ENCODE peak calls at places on chromosomes 7 and 10, in five cellular contexts. One of them, this sample, is unnamed.

GRCh38 chr7:73442222-73442902 is 8.8 kb downstream of the FZD9 start:
- DNase-seq in heart right ventricle: no peak
- DNase-seq in GM13977: no peak
- DNase-seq in cardiac fibroblast: no peak
- DNase-seq in tibial artery: peak
- DNase-seq in this sample: no peak

GRCh38 chr10:77016278-77016815 is 621.3 kb downstream of the KCNMA1 start:
- DNase-seq in heart right ventricle: no peak
- DNase-seq in GM13977: no peak
- DNase-seq in cardiac fibroblast: no peak
- DNase-seq in tibial artery: no peak
- DNase-seq in this sample: no peak

GRCh38 chr10:29472268-29473086 is 162.3 kb downstream of the SVIL start:
- DNase-seq in heart right ventricle: no peak
- DNase-seq in GM13977: no peak
- DNase-seq in cardiac fibroblast: no peak
- DNase-seq in tibial artery: no peak
- DNase-seq in this sample: no peak

GRCh38 chr10:48931188-48931587 is 8.5 kb downstream of the LRRC18 start:
- DNase-seq in heart right ventricle: no peak
- DNase-seq in GM13977: no peak
- DNase-seq in cardiac fibroblast: no peak
- DNase-seq in tibial artery: no peak
- DNase-seq in this sample: no peak

GRCh38 chr10:60731134-60731883 is 47.0 kb upstream of the CDK1 start:
- DNase-seq in heart right ventricle: no peak
- DNase-seq in GM13977: peak
- DNase-seq in cardiac fibroblast: no peak
- DNase-seq in tibial artery: no peak
- DNase-seq in this sample: no peak

GRCh38 chr7:47582748-47583740 is 1.1 kb upstream of the TNS3 start:
- DNase-seq in heart right ventricle: no peak
- DNase-seq in GM13977: no peak
- DNase-seq in cardiac fibroblast: no peak
- DNase-seq in tibial artery: peak
- DNase-seq in this sample: peak

GRCh38 chr7:43113622-43114450 is 1.4 kb downstream of the HECW1 start:
- DNase-seq in heart right ventricle: no peak
- DNase-seq in GM13977: no peak
- DNase-seq in cardiac fibroblast: no peak
- DNase-seq in tibial artery: no peak
- DNase-seq in this sample: no peak

GRCh38 chr10:120948889-120949382 is 97.8 kb downstream of the WDR11 start:
- DNase-seq in heart right ventricle: peak
- DNase-seq in GM13977: peak
- DNase-seq in cardiac fibroblast: peak
- DNase-seq in tibial artery: peak
- DNase-seq in this sample: peak

GRCh38 chr10:48634198-48634983 is 29.5 kb upstream of the ARHGAP22 start:
- DNase-seq in heart right ventricle: peak
- DNase-seq in GM13977: no peak
- DNase-seq in cardiac fibroblast: peak
- DNase-seq in tibial artery: peak
- DNase-seq in this sample: no peak

DNA sequence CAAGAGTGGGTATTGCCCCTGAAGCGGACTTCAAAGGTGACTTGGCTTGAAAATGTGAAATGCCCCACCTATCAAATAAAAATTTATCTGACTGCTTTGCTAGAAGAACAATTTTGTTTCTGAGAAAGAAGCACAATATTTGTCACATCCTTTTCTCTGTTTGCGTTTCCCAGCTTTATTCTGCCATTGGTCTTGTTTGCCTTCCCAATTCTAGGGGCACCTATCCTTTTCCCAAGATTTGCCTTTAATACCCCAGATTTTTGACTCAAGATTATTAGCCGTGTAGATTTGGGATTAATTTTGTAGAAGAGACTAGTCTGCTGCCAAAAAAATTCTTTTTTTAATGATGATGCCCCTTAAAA is 110.2 kb upstream of the LRGUK start:
- DNase-seq in heart right ventricle: no peak
- DNase-seq in GM13977: no peak
- DNase-seq in cardiac fibroblast: no peak
- DNase-seq in tibial artery: no peak
- DNase-seq in this sample: no peak
- TF ChIP-seq CTCF in heart right ventricle: no peak
- TF ChIP-seq CTCF in GM13977: no peak
- TF ChIP-seq CTCF in cardiac fibroblast: no peak
- TF ChIP-seq CTCF in tibial artery: no peak
- TF ChIP-seq CTCF in this sample: no peak

GRCh38 chr10:99799613-99800012 is 17.2 kb downstream of the ABCC2 start:
- DNase-seq in heart right ventricle: no peak
- DNase-seq in GM13977: no peak
- DNase-seq in cardiac fibroblast: no peak
- DNase-seq in tibial artery: no peak
- DNase-seq in this sample: no peak
- TF ChIP-seq CTCF in heart right ventricle: no peak
- TF ChIP-seq CTCF in GM13977: no peak
- TF ChIP-seq CTCF in cardiac fibroblast: no peak
- TF ChIP-seq CTCF in tibial artery: no peak
- TF ChIP-seq CTCF in this sample: no peak

GRCh38 chr10:111098679-111099437 is 22.0 kb downstream of the ADRA2A start:
- DNase-seq in heart right ventricle: no peak
- DNase-seq in GM13977: no peak
- DNase-seq in cardiac fibroblast: peak
- DNase-seq in tibial artery: no peak
- DNase-seq in this sample: no peak
- TF ChIP-seq CTCF in heart right ventricle: no peak
- TF ChIP-seq CTCF in GM13977: peak
- TF ChIP-seq CTCF in cardiac fibroblast: no peak
- TF ChIP-seq CTCF in tibial artery: no peak
- TF ChIP-seq CTCF in this sample: no peak

GRCh38 chr7:2403718-2404648 is 572 bp downstream of the CHST12 start:
- DNase-seq in heart right ventricle: no peak
- DNase-seq in GM13977: no peak
- DNase-seq in cardiac fibroblast: peak
- DNase-seq in tibial artery: peak
- DNase-seq in this sample: peak
- TF ChIP-seq CTCF in heart right ventricle: no peak
- TF ChIP-seq CTCF in GM13977: no peak
- TF ChIP-seq CTCF in cardiac fibroblast: peak
- TF ChIP-seq CTCF in tibial artery: peak
- TF ChIP-seq CTCF in this sample: no peak

GRCh38 chr10:786666-787512 is 97.4 kb upstream of the DIP2C start:
- DNase-seq in heart right ventricle: no peak
- DNase-seq in GM13977: no peak
- DNase-seq in cardiac fibroblast: no peak
- DNase-seq in tibial artery: no peak
- DNase-seq in this sample: no peak

GRCh38 chr10:782751-783648 is 93.5 kb upstream of the DIP2C start:
- DNase-seq in heart right ventricle: no peak
- DNase-seq in GM13977: peak
- DNase-seq in cardiac fibroblast: no peak
- DNase-seq in tibial artery: no peak
- DNase-seq in this sample: no peak

GRCh38 chr10:784377-784758 is 94.9 kb upstream of the DIP2C start:
- DNase-seq in heart right ventricle: no peak
- DNase-seq in GM13977: peak
- DNase-seq in cardiac fibroblast: no peak
- DNase-seq in tibial artery: no peak
- DNase-seq in this sample: no peak

GRCh38 chr10:785539-786214 is 96.2 kb upstream of the DIP2C start:
- DNase-seq in heart right ventricle: no peak
- DNase-seq in GM13977: peak
- DNase-seq in cardiac fibroblast: no peak
- DNase-seq in tibial artery: no peak
- DNase-seq in this sample: no peak

GRCh38 chr10:784759-785538 is 95.5 kb upstream of the DIP2C start:
- DNase-seq in heart right ventricle: peak
- DNase-seq in GM13977: peak
- DNase-seq in cardiac fibroblast: peak
- DNase-seq in tibial artery: peak
- DNase-seq in this sample: no peak
- TF ChIP-seq CTCF in heart right ventricle: no peak
- TF ChIP-seq CTCF in GM13977: no peak
- TF ChIP-seq CTCF in cardiac fibroblast: peak
- TF ChIP-seq CTCF in tibial artery: peak
- TF ChIP-seq CTCF in this sample: no peak

DNA sequence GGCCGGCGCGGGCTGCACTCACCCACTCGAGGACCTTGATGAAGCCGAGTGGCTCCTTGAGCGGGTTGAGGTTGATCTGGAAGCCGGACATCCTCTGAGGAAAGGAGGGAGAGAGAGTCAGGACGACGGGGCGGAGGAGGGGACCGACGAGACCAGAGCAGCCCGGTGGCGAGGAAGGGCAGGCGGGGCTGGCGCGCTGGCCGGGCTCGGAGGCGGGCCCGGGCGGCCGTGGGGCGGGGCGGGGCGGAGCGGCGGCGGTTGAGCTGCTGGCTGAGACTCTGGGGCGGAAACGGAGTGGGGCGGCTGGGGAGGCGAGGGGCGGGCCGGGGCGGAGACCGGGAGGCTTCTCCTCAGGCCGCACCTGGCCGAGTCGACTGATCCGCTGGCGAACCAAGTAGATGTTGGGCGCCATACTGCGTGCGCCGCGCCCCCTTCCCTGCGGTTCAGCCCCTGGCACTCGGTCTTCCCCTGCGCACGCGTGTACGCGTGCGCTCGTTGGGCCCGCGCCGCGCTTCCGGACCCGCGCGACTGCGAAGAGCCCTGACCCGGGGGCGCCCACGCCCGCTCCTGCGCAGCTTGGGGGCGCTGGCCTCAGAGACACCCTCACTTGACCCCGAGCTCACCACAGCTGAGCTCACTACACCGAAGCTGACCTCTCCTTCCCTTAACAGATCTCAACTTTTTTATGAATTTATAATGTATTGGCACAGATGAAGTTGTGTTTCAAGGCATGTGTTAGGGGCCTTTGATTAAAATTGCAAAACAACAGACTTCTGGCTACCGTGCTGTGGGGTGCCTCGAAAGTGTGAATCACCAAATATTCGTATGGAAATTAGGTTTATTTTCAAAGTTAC is at the start of gene SYPL1:
- DNase-seq in heart right ventricle: peak
- DNase-seq in GM13977: peak
- DNase-seq in cardiac fibroblast: peak
- DNase-seq in tibial artery: peak
- DNase-seq in this sample: peak
- TF ChIP-seq CTCF in heart right ventricle: no peak
- TF ChIP-seq CTCF in GM13977: peak
- TF ChIP-seq CTCF in cardiac fibroblast: no peak
- TF ChIP-seq CTCF in tibial artery: no peak
- TF ChIP-seq CTCF in this sample: peak

GRCh38 chr7:107564553-107565298 is 955 bp downstream of the DUS4L start:
- DNase-seq in heart right ventricle: no peak
- DNase-seq in GM13977: no peak
- DNase-seq in cardiac fibroblast: peak
- DNase-seq in tibial artery: no peak
- DNase-seq in this sample: no peak
- TF ChIP-seq CTCF in heart right ventricle: no peak
- TF ChIP-seq CTCF in GM13977: no peak
- TF ChIP-seq CTCF in cardiac fibroblast: no peak
- TF ChIP-seq CTCF in tibial artery: no peak
- TF ChIP-seq CTCF in this sample: no peak

DNA sequence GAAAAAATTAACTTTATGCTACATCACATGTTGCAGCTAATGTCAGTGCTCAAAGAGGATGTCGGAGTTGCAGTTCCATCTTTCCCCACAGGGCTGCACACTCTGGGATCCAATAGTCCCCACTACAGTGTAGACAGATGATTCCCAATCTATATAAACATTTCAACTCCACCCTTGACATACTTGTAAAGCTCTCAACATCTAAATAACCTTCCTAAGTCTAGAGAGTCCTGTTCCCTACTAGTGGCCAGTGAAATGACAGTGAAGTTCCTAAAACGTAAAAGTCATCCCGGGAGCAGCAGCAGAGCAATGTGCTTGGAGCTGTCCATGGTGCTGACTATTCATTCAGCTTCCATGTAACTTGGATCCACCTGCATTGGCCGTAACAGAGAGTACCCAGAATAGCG is 145.1 kb downstream of the GRM8 start:
- DNase-seq in heart right ventricle: peak
- DNase-seq in GM13977: peak
- DNase-seq in cardiac fibroblast: peak
- DNase-seq in tibial artery: no peak
- DNase-seq in this sample: no peak
- TF ChIP-seq CTCF in heart right ventricle: peak
- TF ChIP-seq CTCF in GM13977: peak
- TF ChIP-seq CTCF in cardiac fibroblast: peak
- TF ChIP-seq CTCF in tibial artery: no peak
- TF ChIP-seq CTCF in this sample: no peak

GRCh38 chr10:23657677-23658076 is 218.8 kb downstream of the OTUD1 start:
- DNase-seq in heart right ventricle: no peak
- DNase-seq in GM13977: no peak
- DNase-seq in cardiac fibroblast: no peak
- DNase-seq in tibial artery: no peak
- DNase-seq in this sample: no peak

DNA sequence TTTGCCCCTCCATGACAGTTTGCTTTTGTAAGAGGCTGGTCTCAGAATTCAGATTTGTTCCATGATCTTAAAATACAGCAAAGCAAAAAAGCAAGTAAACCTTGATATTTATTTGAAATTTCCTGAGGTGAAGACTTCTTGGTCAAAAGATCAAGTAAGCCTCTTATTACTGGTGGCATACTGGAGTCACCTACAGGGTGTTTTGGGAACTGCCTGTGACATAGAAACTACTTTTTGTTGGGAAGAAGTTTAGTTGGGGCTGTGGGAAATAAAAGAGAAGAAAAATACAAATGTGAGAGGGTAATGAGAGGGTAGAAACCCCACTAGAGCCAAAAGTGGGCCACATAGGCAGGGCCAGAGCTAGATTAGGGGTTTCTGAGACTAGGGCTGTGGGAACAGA is 217.9 kb downstream of the OTUD1 start:
- DNase-seq in heart right ventricle: no peak
- DNase-seq in GM13977: no peak
- DNase-seq in cardiac fibroblast: peak
- DNase-seq in tibial artery: no peak
- DNase-seq in this sample: no peak
- TF ChIP-seq CTCF in heart right ventricle: peak
- TF ChIP-seq CTCF in GM13977: no peak
- TF ChIP-seq CTCF in cardiac fibroblast: peak
- TF ChIP-seq CTCF in tibial artery: peak
- TF ChIP-seq CTCF in this sample: peak